ENCODE peak calls at places on chromosomes 1 and 21, in four cellular contexts. One of them, this sample, is unnamed.
A peak's percentile ranks its signal among the peaks of the same experiment; 100 is the strongest.

GRCh38 chr1:27872059-27872801 is at the start of gene THEMIS2:
- DNase-seq in upper lobe of left lung: peak; percentile 79
- DNase-seq in MM.1S: peak; percentile 64
- DNase-seq in uterus: peak; percentile 37
- DNase-seq in this sample: no peak

GRCh38 chr1:226487921-226488320 is 60.6 kb upstream of the STUM start:
- DNase-seq in upper lobe of left lung: no peak
- DNase-seq in MM.1S: no peak
- DNase-seq in uterus: no peak
- DNase-seq in this sample: no peak

GRCh38 chr1:27602510-27603319 is 1.2 kb downstream of the AHDC1 start:
- DNase-seq in upper lobe of left lung: peak; percentile 69
- DNase-seq in MM.1S: peak; percentile 24
- DNase-seq in uterus: peak; percentile 71
- DNase-seq in this sample: no peak

GRCh38 chr1:927234-927633 is 3.5 kb downstream of the SAMD11 start:
- DNase-seq in upper lobe of left lung: no peak
- DNase-seq in MM.1S: no peak
- DNase-seq in uterus: no peak
- DNase-seq in this sample: no peak

GRCh38 chr1:187261637-187262036 is 432.9 kb downstream of the PLA2G4A start:
- DNase-seq in upper lobe of left lung: no peak
- DNase-seq in MM.1S: no peak
- DNase-seq in uterus: no peak
- DNase-seq in this sample: no peak

GRCh38 chr1:52669696-52670095 is 28.5 kb downstream of the COA7 start:
- DNase-seq in upper lobe of left lung: no peak
- DNase-seq in MM.1S: no peak
- DNase-seq in uterus: no peak
- DNase-seq in this sample: no peak

GRCh38 chr1:85022700-85023099 is 25.6 kb downstream of the MCOLN3 start:
- DNase-seq in upper lobe of left lung: no peak
- DNase-seq in MM.1S: no peak
- DNase-seq in uterus: no peak
- DNase-seq in this sample: no peak

GRCh38 chr1:112575154-112575804 is 43.7 kb downstream of the ST7L start:
- DNase-seq in upper lobe of left lung: no peak
- DNase-seq in MM.1S: no peak
- DNase-seq in uterus: no peak
- DNase-seq in this sample: no peak

GRCh38 chr1:165228676-165229075 is 127.8 kb downstream of the LMX1A start:
- DNase-seq in upper lobe of left lung: no peak
- DNase-seq in MM.1S: peak; percentile 36
- DNase-seq in uterus: no peak
- DNase-seq in this sample: no peak

GRCh38 chr1:167090289-167090942 is at the start of gene GPA33:
- DNase-seq in upper lobe of left lung: no peak
- DNase-seq in MM.1S: no peak
- DNase-seq in uterus: no peak
- DNase-seq in this sample: no peak

GRCh38 chr21:46424062-46424591 is 34.6 kb upstream of the DIP2A start:
- DNase-seq in upper lobe of left lung: no peak
- DNase-seq in MM.1S: no peak
- DNase-seq in uterus: no peak
- DNase-seq in this sample: no peak

GRCh38 chr21:42390193-42390592 is 5.7 kb downstream of the TMPRSS3 start:
- DNase-seq in upper lobe of left lung: no peak
- DNase-seq in MM.1S: no peak
- DNase-seq in uterus: no peak
- DNase-seq in this sample: no peak

GRCh38 chr1:3327936-3328590 is 126.4 kb upstream of the ARHGEF16 start:
- DNase-seq in upper lobe of left lung: no peak
- DNase-seq in MM.1S: no peak
- DNase-seq in uterus: no peak
- DNase-seq in this sample: no peak

GRCh38 chr1:17866451-17867029 is 111.4 kb downstream of the ACTL8 start:
- DNase-seq in upper lobe of left lung: no peak
- DNase-seq in MM.1S: no peak
- DNase-seq in uterus: no peak
- DNase-seq in this sample: no peak

GRCh38 chr1:86530211-86530610 is 16.7 kb upstream of the CLCA4 start:
- DNase-seq in upper lobe of left lung: no peak
- DNase-seq in MM.1S: no peak
- DNase-seq in uterus: no peak
- DNase-seq in this sample: no peak

GRCh38 chr1:93620841-93621210 is 60.8 kb downstream of the BCAR3 start:
- DNase-seq in upper lobe of left lung: no peak
- DNase-seq in MM.1S: no peak
- DNase-seq in uterus: no peak
- DNase-seq in this sample: no peak

GRCh38 chr1:40582121-40582520 is 50.7 kb downstream of the ZNF684 start:
- DNase-seq in upper lobe of left lung: no peak
- DNase-seq in MM.1S: no peak
- DNase-seq in uterus: no peak
- DNase-seq in this sample: no peak

GRCh38 chr1:83998599-83999315 is at the start of gene TTLL7:
- DNase-seq in upper lobe of left lung: peak; percentile 75
- DNase-seq in MM.1S: peak; percentile 57
- DNase-seq in uterus: peak; percentile 72
- DNase-seq in this sample: peak; percentile 1

GRCh38 chr21:42846221-42846620 is 33.1 kb downstream of the WDR4 start:
- DNase-seq in upper lobe of left lung: no peak
- DNase-seq in MM.1S: no peak
- DNase-seq in uterus: no peak
- DNase-seq in this sample: no peak

GRCh38 chr1:36982708-36983107 is 51.6 kb downstream of the GRIK3 start:
- DNase-seq in upper lobe of left lung: no peak
- DNase-seq in MM.1S: no peak
- DNase-seq in uterus: no peak
- DNase-seq in this sample: no peak

GRCh38 chr1:240888039-240888786 is 276.3 kb upstream of the GREM2 start:
- DNase-seq in upper lobe of left lung: peak; percentile 26
- DNase-seq in MM.1S: peak; percentile 69
- DNase-seq in uterus: no peak
- DNase-seq in this sample: no peak

GRCh38 chr1:220767312-220768126 is 19.2 kb upstream of the MTARC1 start:
- DNase-seq in upper lobe of left lung: no peak
- DNase-seq in MM.1S: no peak
- DNase-seq in uterus: no peak
- DNase-seq in this sample: no peak

GRCh38 chr1:8404450-8405370 is 86.8 kb downstream of the SLC45A1 start:
- DNase-seq in upper lobe of left lung: no peak
- DNase-seq in MM.1S: no peak
- DNase-seq in uterus: no peak
- DNase-seq in this sample: no peak
- H3K4me1 ChIP-seq in upper lobe of left lung: peaks cover 34% of the 10 kb centered on the region
- H3K4me1 ChIP-seq in MM.1S: no peaks in the 10 kb centered on the region
- H3K4me1 ChIP-seq in uterus: peaks cover 11% of the 10 kb centered on the region
- H3K4me1 ChIP-seq in this sample: peaks cover 21% of the 10 kb centered on the region

DNA sequence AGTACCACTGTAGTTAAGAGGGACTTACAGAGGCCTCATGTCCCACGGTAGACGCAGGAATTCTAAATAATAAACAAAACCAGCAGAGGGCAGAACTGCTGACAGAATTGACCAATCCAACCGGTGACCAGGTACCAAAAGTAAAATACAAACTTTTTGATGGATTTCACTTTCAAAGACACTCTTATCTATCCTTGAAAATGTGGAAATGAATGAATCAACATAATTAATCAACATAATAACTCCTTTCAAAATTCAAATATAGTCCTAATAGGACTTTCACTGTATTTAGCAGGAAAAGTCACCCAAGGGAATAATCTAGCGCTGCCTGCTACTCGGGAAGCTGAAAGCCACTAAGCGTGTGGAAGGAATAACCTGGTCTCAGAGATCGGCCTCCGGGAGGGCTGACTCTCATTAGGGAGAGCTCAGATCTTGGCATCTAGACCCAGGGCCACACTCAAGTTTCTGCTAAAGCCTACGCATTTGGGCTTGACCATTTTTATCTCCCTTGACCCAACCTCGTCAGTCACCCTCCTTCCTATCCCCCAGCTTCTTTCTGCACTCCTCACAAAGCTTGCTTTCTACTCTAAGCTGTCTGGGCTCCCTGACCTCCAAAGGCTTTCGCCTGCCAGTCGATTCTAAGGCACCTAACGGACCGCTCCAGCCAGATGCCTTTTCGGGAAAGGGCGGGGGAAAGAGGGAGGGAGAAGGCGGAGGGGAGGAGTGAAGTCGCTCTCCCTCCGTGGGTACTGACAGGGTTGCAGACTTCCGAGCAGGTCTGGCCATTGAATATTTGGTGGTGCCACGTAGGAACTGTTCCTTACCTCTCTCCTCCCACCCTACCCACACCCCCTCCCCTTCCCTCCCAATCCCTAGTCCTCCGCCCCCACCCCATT is 1.6 kb downstream of the COL11A1 start:
- DNase-seq in upper lobe of left lung: peak; percentile 25
- DNase-seq in MM.1S: peak; percentile 33
- DNase-seq in uterus: peak; percentile 15
- DNase-seq in this sample: no peak
- H3K4me3 ChIP-seq in upper lobe of left lung: no peak overlapping the region
- H3K4me3 ChIP-seq in MM.1S: peak overlapping the region; percentile 66
- H3K4me3 ChIP-seq in uterus: peak overlapping the region; percentile 29
- H3K4me3 ChIP-seq in this sample: peak overlapping the region; percentile 34

GRCh38 chr1:176789571-176790090 is 326.7 kb downstream of the PAPPA2 start:
- DNase-seq in upper lobe of left lung: no peak
- DNase-seq in MM.1S: no peak
- DNase-seq in uterus: no peak
- DNase-seq in this sample: no peak
- H3K4me1 ChIP-seq in upper lobe of left lung: no peaks in the 10 kb centered on the region
- H3K4me1 ChIP-seq in MM.1S: no peaks in the 10 kb centered on the region
- H3K4me1 ChIP-seq in uterus: no peaks in the 10 kb centered on the region
- H3K4me1 ChIP-seq in this sample: no peaks in the 10 kb centered on the region

GRCh38 chr1:232963366-232963765 is 13.0 kb downstream of the NTPCR start:
- DNase-seq in upper lobe of left lung: no peak
- DNase-seq in MM.1S: no peak
- DNase-seq in uterus: no peak
- DNase-seq in this sample: no peak
- H3K4me3 ChIP-seq in upper lobe of left lung: no peak overlapping the region
- H3K4me3 ChIP-seq in MM.1S: no peak overlapping the region
- H3K4me3 ChIP-seq in uterus: no peak overlapping the region
- H3K4me3 ChIP-seq in this sample: no peak overlapping the region

GRCh38 chr1:34839526-34840305 is 19.8 kb downstream of the SMIM12 start:
- DNase-seq in upper lobe of left lung: no peak
- DNase-seq in MM.1S: no peak
- DNase-seq in uterus: no peak
- DNase-seq in this sample: no peak
- H3K4me1 ChIP-seq in upper lobe of left lung: peaks cover 22% of the 10 kb centered on the region
- H3K4me1 ChIP-seq in MM.1S: no peaks in the 10 kb centered on the region
- H3K4me1 ChIP-seq in uterus: no peaks in the 10 kb centered on the region
- H3K4me1 ChIP-seq in this sample: no peaks in the 10 kb centered on the region

GRCh38 chr1:45793942-45794604 is 9.3 kb upstream of the MAST2 start:
- DNase-seq in upper lobe of left lung: no peak
- DNase-seq in MM.1S: no peak
- DNase-seq in uterus: no peak
- DNase-seq in this sample: no peak
- H3K4me3 ChIP-seq in upper lobe of left lung: no peak overlapping the region
- H3K4me3 ChIP-seq in MM.1S: no peak overlapping the region
- H3K4me3 ChIP-seq in uterus: no peak overlapping the region
- H3K4me3 ChIP-seq in this sample: no peak overlapping the region